ENCODE peak calls at places on chromosomes 7 and 10, in six cellular contexts. O, V, X, A, Q and C are unnamed samples.
A peak's percentile ranks its signal among the peaks of the same experiment; 100 is the strongest.

GRCh38 chr7:435518-436366 is 83.9 kb downstream of the PDGFA start:
- DNase-seq in O (no peak), V (no peak), X (no peak), A (no peak), Q (no peak), C (no peak)

GRCh38 chr7:120873367-120873766 is 15.4 kb upstream of the TSPAN12 start:
- DNase-seq in O (no peak), V (no peak), X (no peak), A (no peak), Q (no peak), C (no peak)

GRCh38 chr7:30224511-30225031 is 59.8 kb upstream of the ZNRF2 start:
- DNase-seq in O (no peak), V (no peak), X (no peak), A (peak; percentile 41), Q (no peak), C (no peak)

GRCh38 chr7:69817096-69817495 is 218.8 kb downstream of the AUTS2 start:
- DNase-seq in O (no peak), V (no peak), X (no peak), A (no peak), Q (no peak), C (no peak)

GRCh38 chr7:94350729-94351128 is 44.0 kb upstream of the COL1A2 start:
- DNase-seq in O (no peak), V (no peak), X (no peak), A (no peak), Q (no peak), C (no peak)

GRCh38 chr10:61592581-61592980 is 70.1 kb upstream of the CABCOCO1 start:
- DNase-seq in O (no peak), V (no peak), X (no peak), A (peak; percentile 28), Q (peak; percentile 9), C (no peak)

GRCh38 chr7:98054585-98054984 is 52.1 kb upstream of the LMTK2 start:
- DNase-seq in O (no peak), V (no peak), X (no peak), A (peak; percentile 47), Q (peak; percentile 8), C (no peak)

GRCh38 chr10:47379445-47379785 is 4.7 kb downstream of the ZNF488 start:
- DNase-seq in O (no peak), V (no peak), X (no peak), A (no peak), Q (no peak), C (no peak)

GRCh38 chr7:87739306-87739705 is 111.1 kb downstream of the RUNDC3B start:
- DNase-seq in O (no peak), V (no peak), X (no peak), A (no peak), Q (no peak), C (no peak)

GRCh38 chr7:132298782-132299181 is 277.5 kb downstream of the PLXNA4 start:
- DNase-seq in O (no peak), V (no peak), X (no peak), A (peak; percentile 36), Q (no peak), C (no peak)

GRCh38 chr10:100101526-100102076 is 19.9 kb upstream of the CPN1 start:
- DNase-seq in O (no peak), V (no peak), X (no peak), A (peak; percentile 39), Q (no peak), C (no peak)

GRCh38 chr10:5589963-5590511 is 65.3 kb downstream of the CALML3 start:
- DNase-seq in O (no peak), V (no peak), X (no peak), A (peak; percentile 65), Q (peak; percentile 55), C (no peak)

GRCh38 chr10:12742776-12743175 is 258.7 kb downstream of the CCDC3 start:
- DNase-seq in O (no peak), V (no peak), X (no peak), A (no peak), Q (no peak), C (no peak)

GRCh38 chr10:92434385-92434784 is 139.5 kb downstream of the IDE start:
- DNase-seq in O (no peak), V (no peak), X (no peak), A (no peak), Q (no peak), C (no peak)

GRCh38 chr7:105677803-105678583 is 96.7 kb upstream of the EFCAB10 start:
- DNase-seq in O (peak; percentile 24), V (no peak), X (peak; percentile 56), A (no peak), Q (no peak), C (no peak)

GRCh38 chr10:100621360-100622205 is 85.8 kb downstream of the HIF1AN start:
- DNase-seq in O (no peak), V (no peak), X (peak; percentile 29), A (peak; percentile 9), Q (no peak), C (no peak)

GRCh38 chr10:83919187-83919586 is 220.1 kb upstream of the GHITM start:
- DNase-seq in O (no peak), V (no peak), X (no peak), A (no peak), Q (no peak), C (no peak)

GRCh38 chr10:3805227-3805790 is 20.3 kb upstream of the KLF6 start:
- DNase-seq in O (no peak), V (peak; percentile 77), X (no peak), A (peak; percentile 80), Q (no peak), C (peak; percentile 91)

GRCh38 chr10:29204119-29204518 is 84.8 kb upstream of the LYZL1 start:
- DNase-seq in O (no peak), V (no peak), X (no peak), A (no peak), Q (peak; percentile 85), C (no peak)

GRCh38 chr10:91597397-91597881 is 35.4 kb downstream of the PPP1R3C start:
- DNase-seq in O (no peak), V (no peak), X (no peak), A (no peak), Q (no peak), C (no peak)

GRCh38 chr7:83005410-83005809 is 157.3 kb downstream of the PCLO start:
- DNase-seq in O (no peak), V (no peak), X (no peak), A (no peak), Q (no peak), C (no peak)

GRCh38 chr7:39304683-39305405 is 261.4 kb upstream of the YAE1 start:
- DNase-seq in O (no peak), V (no peak), X (no peak), A (peak; percentile 13), Q (no peak), C (no peak)

GRCh38 chr10:124381011-124381591 is 37.6 kb downstream of the OAT start:
- DNase-seq in O (no peak), V (no peak), X (no peak), A (no peak), Q (no peak), C (no peak)

GRCh38 chr10:68562666-68563522 is 2.8 kb downstream of the TET1 start:
- DNase-seq in O (no peak), V (no peak), X (no peak), A (peak; percentile 66), Q (peak; percentile 66), C (no peak)

GRCh38 chr7:9600974-9601373 is 1167.6 kb downstream of the NXPH1 start:
- DNase-seq in O (no peak), V (no peak), X (no peak), A (no peak), Q (no peak), C (no peak)

GRCh38 chr7:135768064-135768463 is 19.5 kb upstream of the FAM180A start:
- DNase-seq in O (no peak), V (no peak), X (no peak), A (no peak), Q (no peak), C (no peak)